ENCODE peak calls at places on chromosome 7, in eight cellular contexts. J, H, F, Y, S, E, N and D are unnamed samples.

GRCh38 chr7:78587443-78588044 is 789.0 kb downstream of the PHTF2 start:
- DNase-seq in Y (no peak), J (no peak), S (no peak), H (no peak), N (no peak), F (peak), E (peak), D (no peak)

GRCh38 chr7:99624487-99624886 is 7.7 kb downstream of the ZSCAN25 start:
- DNase-seq in J (peak), F (no peak), Y (no peak), E (no peak), H (no peak), S (no peak), N (no peak), D (peak)

GRCh38 chr7:135855836-135856235 is 107.2 kb upstream of the FAM180A start:
- DNase-seq in H (no peak), Y (no peak), S (no peak), E (no peak), N (no peak), J (no peak), F (no peak), D (no peak)

GRCh38 chr7:117017017-117017451 is 63.7 kb downstream of the ST7 start:
- DNase-seq in S (no peak), Y (no peak), H (no peak), F (no peak), E (no peak), J (no peak), N (no peak), D (no peak)

GRCh38 chr7:26937956-26938623 is 73.7 kb upstream of the SKAP2 start:
- DNase-seq in F (no peak), N (no peak), H (no peak), J (no peak), E (no peak), S (no peak), Y (no peak), D (no peak)

GRCh38 chr7:37408241-37408884 is 40.3 kb downstream of the ELMO1 start:
- DNase-seq in J (peak), Y (no peak), E (no peak), N (no peak), F (no peak), H (no peak), S (no peak), D (no peak)

GRCh38 chr7:123787227-123788007 is 38.6 kb upstream of the WASL start:
- DNase-seq in H (no peak), S (no peak), F (no peak), J (no peak), N (no peak), Y (no peak), E (no peak), D (peak)

GRCh38 chr7:134935701-134936100 is 50.6 kb upstream of the AGBL3 start:
- DNase-seq in J (no peak), S (no peak), N (no peak), Y (no peak), H (no peak), E (no peak), F (peak), D (no peak)

GRCh38 chr7:84060760-84061261 is 133.8 kb downstream of the SEMA3A start:
- DNase-seq in N (no peak), F (peak), J (no peak), S (no peak), E (no peak), H (no peak), Y (no peak), D (no peak)

GRCh38 chr7:18399624-18400235 is 95.8 kb upstream of the HDAC9 start:
- DNase-seq in J (no peak), E (no peak), Y (no peak), N (no peak), H (no peak), S (no peak), F (peak), D (no peak)

GRCh38 chr7:85664341-85664740 is 477.5 kb upstream of the SEMA3D start:
- DNase-seq in F (no peak), N (no peak), H (no peak), S (no peak), E (no peak), Y (no peak), J (no peak), D (no peak)

DNA sequence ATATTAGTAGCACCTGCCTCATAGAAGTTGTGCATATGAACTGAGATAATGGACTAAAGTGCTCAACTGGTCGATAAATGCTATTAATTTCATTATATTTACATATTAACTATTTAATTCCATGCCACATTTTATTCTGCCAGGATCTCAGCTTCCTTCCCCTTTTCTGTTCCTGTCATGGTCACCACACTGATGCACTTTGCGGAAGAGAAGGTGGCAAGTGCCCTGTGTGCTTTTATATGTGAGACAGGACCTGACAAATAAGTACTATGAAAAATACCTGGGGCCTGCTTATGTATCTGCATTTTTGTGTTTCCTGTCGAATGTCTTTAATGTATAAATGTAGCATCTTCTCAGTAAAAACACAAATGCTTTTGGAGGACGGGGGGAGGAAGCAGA is 12.2 kb downstream of the ATP6V0E2 start:
- DNase-seq in F (no peak), H (no peak), Y (no peak), E (no peak), S (no peak), J (no peak), N (no peak), D (no peak)
- TF ChIP-seq POLR2A in F (no peak), H (no peak), Y (no peak), E (no peak), S (no peak), J (no peak), N (no peak), D (no peak)

DNA sequence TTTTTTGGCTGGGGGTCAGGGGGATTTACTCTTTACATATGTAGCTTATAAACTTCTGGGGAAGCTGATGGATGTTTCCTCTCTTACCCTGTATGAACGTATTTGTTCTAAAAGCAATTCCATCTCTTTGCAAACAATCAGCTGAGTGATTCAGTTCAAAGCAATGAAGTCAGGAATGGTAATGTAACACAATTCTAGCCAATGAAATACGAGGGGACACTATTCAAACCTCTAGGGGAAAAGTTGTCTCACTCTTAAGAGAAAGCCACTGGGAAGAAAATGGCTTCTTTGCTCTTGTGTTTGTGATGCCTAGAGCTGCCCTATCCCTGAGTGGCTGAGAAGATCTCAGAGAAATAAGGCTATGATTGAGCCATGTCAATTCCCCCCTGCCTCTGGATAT is 134.8 kb upstream of the SEMA3C start:
- DNase-seq in Y (no peak), S (no peak), E (no peak), F (peak), N (no peak), H (no peak), J (no peak), D (no peak)
- TF ChIP-seq CTCF in Y (no peak), S (no peak), E (no peak), F (no peak), N (no peak), H (no peak), J (no peak), D (no peak)

DNA sequence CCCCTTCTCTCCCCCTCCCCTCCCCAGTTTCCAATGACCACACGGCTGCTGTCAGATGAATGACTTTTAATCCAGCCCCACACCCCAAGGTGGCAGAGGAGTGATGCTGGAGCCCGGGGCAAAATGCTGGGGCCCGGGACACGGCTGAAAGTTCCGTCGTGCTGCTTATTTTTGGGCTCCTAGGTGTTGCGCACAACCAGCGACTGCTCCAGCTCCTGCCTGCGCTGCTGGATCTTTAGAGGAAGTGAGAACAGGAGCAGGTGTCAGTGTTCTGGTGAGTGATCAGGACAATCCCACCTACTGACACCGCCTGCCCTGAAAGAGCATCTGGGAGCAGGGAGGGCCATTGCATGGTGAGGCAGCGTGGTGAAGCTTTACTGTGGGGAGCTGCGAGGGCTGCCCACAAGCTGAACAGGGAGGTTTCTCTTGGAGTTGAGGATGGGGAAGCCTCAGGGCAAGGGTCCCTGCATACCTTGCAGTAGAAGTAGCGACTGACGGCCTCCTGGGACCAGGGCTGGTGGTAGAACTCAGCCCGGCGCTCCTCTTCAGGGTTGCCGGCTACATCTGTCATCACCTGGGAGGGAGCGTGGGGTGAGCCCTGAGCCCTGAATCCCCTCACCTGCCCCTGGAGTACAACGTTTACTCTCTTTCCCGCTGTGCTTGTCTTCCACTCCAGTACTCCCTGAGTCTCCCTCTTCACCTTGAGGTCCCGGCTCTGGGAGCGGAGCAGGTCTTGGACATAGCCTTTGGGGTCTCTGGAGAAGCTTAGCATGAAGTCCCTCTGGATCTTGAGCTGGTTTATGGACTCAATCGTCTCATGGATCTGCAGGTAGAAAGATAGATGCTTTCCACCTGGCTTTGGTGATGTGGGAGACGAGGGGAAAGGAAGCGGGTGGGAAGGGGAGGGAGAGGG is 6.9 kb downstream of the CHPF2 start:
- DNase-seq in H (no peak), J (peak), F (no peak), S (no peak), N (no peak), Y (no peak), E (no peak), D (no peak)
- H3K4me3 ChIP-seq in H (no peak), J (no peak), F (no peak), S (no peak), N (no peak), Y (no peak), E (no peak), D (no peak)

DNA sequence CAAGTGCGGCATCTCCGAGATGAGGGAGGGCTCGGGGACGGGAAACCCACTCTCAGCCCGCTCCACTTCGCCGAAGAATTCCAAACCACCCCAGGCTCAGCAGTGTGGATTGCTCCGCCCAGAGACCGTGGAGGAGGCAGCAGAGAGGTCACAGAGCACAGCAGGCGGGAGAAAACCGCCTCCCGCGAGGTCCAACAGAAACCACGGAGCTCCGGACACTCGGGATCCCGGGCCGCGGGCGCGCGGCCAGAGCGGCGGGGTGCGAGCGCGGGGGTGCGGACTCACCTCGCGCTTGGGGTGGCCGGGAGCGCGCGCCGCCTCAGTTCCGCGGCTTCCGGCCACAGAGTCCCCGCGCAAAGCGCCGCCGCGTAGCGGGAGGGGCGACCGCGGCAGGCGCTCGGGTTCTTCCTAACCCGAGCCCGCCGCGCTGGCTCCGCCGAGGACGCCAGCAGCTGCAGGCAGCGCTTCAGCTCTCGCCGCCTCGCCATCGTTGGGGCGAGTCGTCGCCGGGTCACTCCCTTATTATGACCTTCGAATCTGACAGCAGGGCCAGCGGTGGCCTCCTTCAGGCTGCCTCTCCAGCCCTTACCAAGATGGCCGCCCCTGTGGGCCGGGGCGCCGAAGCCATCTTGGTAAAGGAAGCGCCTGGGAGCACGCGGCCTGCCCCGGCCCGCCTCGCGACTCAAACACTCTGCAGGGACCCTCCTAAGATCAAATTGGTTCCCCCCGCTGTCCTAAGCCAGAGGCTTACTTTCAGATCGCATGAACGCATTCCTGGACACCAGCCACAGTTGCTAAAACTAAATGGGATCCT is at the start of gene NAPEPLD:
- DNase-seq in Y (peak), N (peak), S (peak), E (peak), J (peak), H (peak), F (peak), D (peak)
- TF ChIP-seq POLR2A in Y (no peak), N (peak), S (peak), E (peak), J (no peak), H (peak), F (peak), D (peak)

GRCh38 chr7:2844153-2845077 is at the start of gene GNA12:
- DNase-seq in J (peak), N (peak), F (peak), H (peak), Y (peak), S (peak), E (peak), D (peak)
- TF ChIP-seq CTCF in J (no peak), N (no peak), F (no peak), H (no peak), Y (no peak), S (no peak), E (no peak), D (no peak)

DNA sequence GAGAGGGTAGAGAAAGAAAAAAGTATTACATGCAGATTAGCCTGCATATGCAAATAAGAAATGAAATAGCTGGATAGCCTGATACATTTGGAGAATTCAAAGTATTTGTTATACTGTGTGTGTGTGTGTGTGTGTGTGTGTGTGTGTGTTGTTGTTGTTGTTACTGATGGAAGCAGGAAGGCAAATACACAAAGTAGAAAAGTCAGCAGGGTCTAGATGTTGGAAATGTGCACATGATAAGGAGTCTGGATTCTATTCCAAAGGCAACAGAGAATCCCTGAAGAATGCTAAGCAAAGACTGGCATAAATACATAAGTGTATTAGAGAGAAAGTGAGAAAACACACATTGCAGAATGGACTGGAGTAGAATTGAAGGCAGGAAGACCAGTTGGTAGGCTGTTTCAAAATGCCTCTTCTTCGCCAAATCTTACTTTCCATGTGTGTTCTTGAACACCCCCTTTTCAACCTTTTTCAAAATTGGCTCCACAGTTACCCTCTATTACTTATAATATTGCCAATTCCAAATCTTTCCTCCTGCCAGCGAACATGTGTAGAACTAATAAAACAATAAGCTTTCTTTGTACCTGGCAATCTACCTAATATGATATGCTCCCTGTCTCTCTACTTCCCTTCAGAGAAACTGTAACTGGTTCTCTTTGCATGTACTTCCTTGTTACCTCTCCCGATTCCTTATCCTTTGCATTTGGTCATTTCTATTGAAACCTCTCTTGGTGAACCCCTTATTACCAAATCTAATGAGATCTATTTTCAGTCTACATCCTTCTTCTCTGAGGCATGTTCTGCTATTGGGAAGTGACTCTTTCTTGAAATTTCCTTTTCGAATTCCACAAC is 6.2 kb downstream of the CPED1 start:
- DNase-seq in E (no peak), Y (no peak), N (no peak), J (no peak), S (no peak), H (no peak), F (no peak), D (no peak)
- H3K4me3 ChIP-seq in E (no peak), Y (no peak), N (no peak), J (no peak), S (no peak), H (no peak), F (no peak), D (no peak)